ENCODE peak calls at places on chromosomes 1 and 21, in nine cellular contexts. D is brain microvascular endothelial cell, V is adrenal gland, O is AG10803, U is iPS DF 6.9, L is fibroblast of the aortic adventitia, M is lower leg skin, Q is cardiac fibroblast, J is IMR-90. H is an unnamed sample.

GRCh38 chr1:239810071-239810481 is 281.6 kb upstream of the FMN2 start:
- DNase-seq in Q (no peak), O (peak; percentile 42), J (no peak), U (no peak), L (no peak), D (no peak), V (no peak), M (no peak), H (peak; percentile 34)

GRCh38 chr1:23370744-23371710 is 1.4 kb upstream of the ZNF436 start:
- DNase-seq in U (no peak), V (no peak), L (no peak), M (no peak), Q (peak; percentile 34), O (no peak), J (no peak), D (no peak), H (peak; percentile 65)

GRCh38 chr1:101310484-101310883 is 73.7 kb downstream of the S1PR1 start:
- DNase-seq in Q (no peak), J (no peak), V (no peak), L (no peak), O (no peak), M (no peak), U (no peak), D (no peak), H (no peak)

GRCh38 chr1:50423670-50424000 is 392 bp upstream of the DMRTA2 start:
- DNase-seq in V (no peak), Q (no peak), J (no peak), L (no peak), M (no peak), U (no peak), O (no peak), D (no peak), H (no peak)

GRCh38 chr1:72009170-72009569 is 273.2 kb downstream of the NEGR1 start:
- DNase-seq in D (no peak), M (no peak), U (no peak), J (no peak), Q (no peak), L (no peak), O (no peak), V (no peak), H (no peak)

GRCh38 chr1:205477759-205478247 is 22.0 kb upstream of the BLACAT1 start:
- DNase-seq in V (peak; percentile 35), U (no peak), D (no peak), M (no peak), L (peak; percentile 60), Q (peak; percentile 35), O (peak; percentile 60), J (peak; percentile 33), H (peak; percentile 30)

GRCh38 chr1:86696522-86696921 is 7.9 kb upstream of the SH3GLB1 start:
- DNase-seq in Q (peak; percentile 68), V (no peak), O (no peak), J (peak; percentile 28), L (peak; percentile 55), D (no peak), U (no peak), M (no peak), H (peak; percentile 30)

GRCh38 chr1:224058303-224058702 is 55.6 kb upstream of the FBXO28 start:
- DNase-seq in M (no peak), L (no peak), U (no peak), J (peak; percentile 76), Q (peak; percentile 80), V (no peak), O (no peak), D (peak; percentile 44), H (peak; percentile 76)

GRCh38 chr1:40951943-40952743 is 27.4 kb upstream of the CTPS1 start:
- DNase-seq in Q (peak; percentile 63), J (peak; percentile 29), V (peak; percentile 66), L (peak; percentile 52), D (peak; percentile 47), M (peak; percentile 52), U (peak; percentile 68), O (no peak), H (peak; percentile 38)

GRCh38 chr1:21857142-21857839 is 45.2 kb downstream of the LDLRAD2 start:
- DNase-seq in J (no peak), L (no peak), U (no peak), Q (peak; percentile 22), O (peak; percentile 80), D (peak; percentile 11), M (no peak), V (no peak), H (peak; percentile 78)

GRCh38 chr1:42925132-42925769 is 33.4 kb downstream of the SLC2A1 start:
- DNase-seq in J (no peak), U (no peak), D (no peak), Q (no peak), O (no peak), V (no peak), L (no peak), M (peak; percentile 21), H (no peak)

GRCh38 chr1:160858127-160858909 is 4.4 kb downstream of the CD244 start:
- DNase-seq in O (no peak), U (no peak), L (no peak), M (peak; percentile 25), J (no peak), V (no peak), D (no peak), Q (no peak), H (no peak)

GRCh38 chr21:37119421-37120218 is 46.6 kb downstream of the TTC3 start:
- DNase-seq in M (no peak), U (peak; percentile 33), O (no peak), Q (no peak), L (peak; percentile 26), D (no peak), V (no peak), J (no peak), H (no peak)

GRCh38 chr21:42556960-42557359 is 43.3 kb downstream of the SLC37A1 start:
- DNase-seq in Q (no peak), V (no peak), O (no peak), D (no peak), L (no peak), M (no peak), J (no peak), U (no peak), H (no peak)

DNA sequence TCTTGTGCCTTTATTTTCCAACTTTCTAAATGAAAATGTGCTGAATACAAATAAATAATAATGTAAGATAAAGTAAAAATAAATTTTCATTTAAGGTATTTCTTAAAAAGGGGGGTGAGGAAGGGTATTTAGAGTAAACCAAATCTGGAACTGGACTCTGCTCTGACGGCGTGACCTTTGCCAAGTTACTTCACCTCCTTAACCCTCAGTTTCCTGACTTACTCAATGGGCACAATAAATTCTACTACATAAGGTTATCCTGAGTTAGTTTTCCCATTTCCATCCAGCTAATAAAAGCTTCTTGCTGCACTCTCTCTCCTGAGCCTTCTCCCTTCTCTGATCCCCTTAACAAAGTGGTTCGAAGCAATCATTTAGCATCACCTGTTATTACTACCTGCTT is 93.9 kb downstream of the NID1 start:
- DNase-seq in V (no peak), J (no peak), U (no peak), O (no peak), Q (no peak), D (no peak), L (no peak), M (no peak), H (no peak)
- H3K4me3 ChIP-seq in V (no peak overlapping the region), J (no peak overlapping the region), U (no peak overlapping the region), O (peak overlapping the region; percentile 39), Q (no peak overlapping the region), D (no peak overlapping the region), L (peak overlapping the region; percentile 32), M (no peak overlapping the region), H (no peak overlapping the region)

DNA sequence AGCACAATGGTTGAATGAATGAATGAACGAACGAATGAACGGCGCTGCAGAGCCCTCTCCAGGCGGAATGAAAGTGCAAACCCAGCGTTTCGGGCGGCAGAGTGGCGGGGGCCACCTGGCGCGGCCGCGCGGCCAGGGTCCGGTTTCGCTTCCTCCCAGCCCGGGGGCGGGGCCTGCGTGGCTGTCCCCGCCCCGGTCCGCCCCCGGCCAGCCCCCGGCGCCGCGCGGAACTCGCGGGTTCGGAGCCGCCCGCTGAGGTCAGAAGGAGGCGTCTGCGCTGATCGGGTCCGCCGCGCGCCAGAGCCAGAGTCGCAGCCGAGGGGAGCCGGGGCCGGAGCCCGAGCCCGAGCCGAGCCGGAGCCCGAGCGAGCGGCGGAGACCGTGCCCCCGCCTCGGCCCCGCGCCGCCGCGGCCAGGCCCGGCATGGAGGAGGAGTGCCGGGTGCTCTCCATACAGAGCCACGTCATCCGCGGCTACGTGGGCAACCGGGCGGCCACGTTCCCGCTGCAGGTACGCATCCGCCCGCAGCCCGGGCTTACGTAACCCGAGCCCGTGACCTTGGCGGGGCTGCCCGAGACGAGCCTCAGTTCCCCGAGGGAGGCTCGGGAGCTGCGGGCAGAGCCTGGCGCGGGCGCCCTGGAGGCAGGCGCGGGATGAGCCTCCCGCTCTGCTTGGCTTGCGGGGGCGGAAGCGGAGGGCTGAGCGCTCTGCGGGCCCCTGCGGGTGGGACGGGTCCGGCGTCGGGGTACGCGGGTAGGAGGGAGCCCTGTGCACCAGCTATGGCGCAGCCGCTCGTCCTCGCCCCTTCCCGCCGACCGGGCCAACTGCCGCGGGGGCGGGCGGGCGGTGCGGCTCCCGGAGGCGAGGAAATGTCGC is at the start of gene PDXK:
- DNase-seq in J (peak; percentile 77), U (peak; percentile 55), L (peak; percentile 69), D (peak; percentile 63), Q (peak; percentile 76), M (peak; percentile 66), V (peak; percentile 85), O (peak; percentile 69), H (peak; percentile 64)
- H3K4me3 ChIP-seq in J (peak within 1 kb of the TSS; percentile 98), U (peak within 1 kb of the TSS; percentile 95), L (peak within 1 kb of the TSS; percentile 93), D (peak within 1 kb of the TSS; percentile 92), Q (peak within 1 kb of the TSS; percentile 97), M (peak within 1 kb of the TSS; percentile 90), V (peak within 1 kb of the TSS; percentile 99), O (peak within 1 kb of the TSS; percentile 94), H (peak within 1 kb of the TSS; percentile 86)

DNA sequence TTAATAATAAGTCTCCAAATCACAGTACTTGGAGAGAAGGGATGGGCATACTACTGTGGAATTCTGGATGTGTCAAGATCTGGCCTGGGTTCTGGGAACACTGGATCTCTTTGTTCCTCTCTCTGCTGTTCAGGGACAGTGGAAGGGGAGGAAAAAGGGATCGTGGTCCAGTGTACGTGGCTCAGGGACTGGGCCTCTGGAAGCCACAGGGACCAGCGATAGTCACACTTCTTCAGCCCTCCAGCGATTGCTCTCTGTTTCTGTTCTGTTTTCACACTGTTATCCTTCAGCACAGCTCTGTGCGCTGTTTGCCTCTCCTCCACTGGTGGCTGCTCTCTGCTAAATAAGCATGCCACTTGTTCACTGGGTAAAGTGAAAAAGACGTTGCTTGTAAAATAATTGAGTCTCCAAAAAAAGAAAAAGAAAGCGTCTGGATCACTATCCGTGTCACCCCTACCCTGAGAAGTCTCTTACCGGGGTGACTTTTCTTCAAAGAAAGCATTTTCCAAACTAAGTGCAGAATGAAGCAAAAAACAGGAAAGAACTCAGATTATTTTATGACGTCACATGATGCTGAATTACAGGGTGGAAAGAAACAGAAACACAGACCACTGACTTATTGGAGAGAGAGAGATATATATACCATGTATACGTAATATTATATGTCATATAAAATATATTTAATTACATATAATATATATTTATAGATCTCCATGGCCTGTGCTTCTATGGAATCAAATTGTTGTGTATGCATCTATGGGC is 279.4 kb downstream of the RGS7 start:
- DNase-seq in O (no peak), L (no peak), D (no peak), U (no peak), J (no peak), Q (no peak), M (no peak), V (no peak), H (no peak)
- H3K4me3 ChIP-seq in O (no peak overlapping the region), L (no peak overlapping the region), D (no peak overlapping the region), U (no peak overlapping the region), J (no peak overlapping the region), Q (no peak overlapping the region), M (no peak overlapping the region), V (no peak overlapping the region), H (no peak overlapping the region)

DNA sequence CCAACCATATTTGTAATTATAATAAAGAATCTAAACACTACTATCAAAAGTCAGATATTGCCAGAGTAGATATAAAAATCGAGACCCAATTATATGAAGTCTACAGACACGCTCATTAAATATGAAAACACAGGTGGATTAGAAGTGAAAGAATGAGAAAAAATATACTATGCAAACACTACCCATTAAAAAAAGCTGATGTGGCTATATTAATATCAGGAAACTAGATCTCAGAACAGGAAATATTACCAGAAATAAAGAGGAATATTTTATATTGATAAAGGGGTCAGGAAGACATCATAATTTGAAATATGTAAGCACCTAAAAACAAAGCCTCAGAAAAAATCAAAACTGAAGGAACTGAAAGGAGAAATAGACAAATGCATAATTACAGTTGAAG is 88.3 kb downstream of the URB2 start:
- DNase-seq in M (no peak), O (no peak), U (no peak), V (no peak), J (no peak), D (no peak), L (no peak), Q (no peak), H (no peak)
- H3K4me3 ChIP-seq in M (no peak overlapping the region), O (no peak overlapping the region), U (no peak overlapping the region), V (no peak overlapping the region), J (no peak overlapping the region), D (no peak overlapping the region), L (no peak overlapping the region), Q (no peak overlapping the region), H (no peak overlapping the region)